ENCODE peak calls at places on chromosome 1, in eight cellular contexts. R is HL-60; D is T-helper 22 cell; L is RCC 7860; W is fibroblast of the aortic adventitia; U is activated T-helper 1 cell treated with Interleukin-2 at 50 U/mL for 16 hours; S is CD4-positive, alpha-beta T cell; O is stimulated activated CD4-positive, alpha-beta T cell treated with anti-CD3 and anti-CD28 coated beads, Interleukin-4, amount 100 ng/mL, for 1 hour. Z is an unnamed sample.

GRCh38 chr1:44154665-44155064 is 13.2 kb upstream of the KLF18 start:
- DNase-seq in R (no peak), D (no peak), L (no peak), W (no peak), U (no peak), S (no peak), O (no peak), Z (no peak)

GRCh38 chr1:41919131-41919530 is 409 bp upstream of the HIVEP3 start:
- DNase-seq in R (no peak), D (no peak), L (no peak), W (no peak), U (no peak), S (no peak), O (no peak), Z (no peak)

GRCh38 chr1:168320805-168321577 is 40.3 kb downstream of the TBX19 start:
- DNase-seq in R (no peak), D (no peak), L (peak), W (peak), U (no peak), S (no peak), O (no peak), Z (peak)

GRCh38 chr1:150876111-150876434 is 326 bp downstream of the ARNT start:
- DNase-seq in R (peak), D (no peak), L (peak), W (peak), U (no peak), S (no peak), O (no peak), Z (peak)

GRCh38 chr1:25343872-25344271 is 5.7 kb downstream of the TMEM50A start:
- DNase-seq in R (no peak), D (no peak), L (peak), W (peak), U (no peak), S (no peak), O (no peak), Z (peak)

GRCh38 chr1:47555307-47555706 is 117.5 kb downstream of the FOXD2 start:
- DNase-seq in R (no peak), D (no peak), L (peak), W (no peak), U (no peak), S (no peak), O (no peak), Z (no peak)

GRCh38 chr1:43872280-43872679 is 61.3 kb upstream of the ARTN start:
- DNase-seq in R (peak), D (no peak), L (no peak), W (no peak), U (no peak), S (no peak), O (no peak), Z (no peak)

GRCh38 chr1:207888647-207889046 is 22.3 kb downstream of the CD34 start:
- DNase-seq in R (no peak), D (no peak), L (no peak), W (no peak), U (no peak), S (no peak), O (no peak), Z (peak)

GRCh38 chr1:43653339-43653738 is 3.4 kb downstream of the KDM4A start:
- DNase-seq in R (peak), D (no peak), L (no peak), W (peak), U (no peak), S (no peak), O (no peak), Z (peak)

GRCh38 chr1:87150143-87150542 is 178.5 kb upstream of the LMO4 start:
- DNase-seq in R (no peak), D (no peak), L (no peak), W (no peak), U (no peak), S (no peak), O (no peak), Z (no peak)

GRCh38 chr1:228760962-228761361 is 25.7 kb downstream of the RHOU start:
- DNase-seq in R (no peak), D (no peak), L (no peak), W (no peak), U (no peak), S (no peak), O (no peak), Z (no peak)

GRCh38 chr1:80375662-80376061 is 1369.1 kb upstream of the ADGRL4 start:
- DNase-seq in R (no peak), D (no peak), L (peak), W (peak), U (no peak), S (no peak), O (no peak), Z (peak)

GRCh38 chr1:221712776-221713431 is 29.0 kb downstream of the DUSP10 start:
- DNase-seq in R (peak), D (peak), L (no peak), W (no peak), U (peak), S (peak), O (peak), Z (no peak)

GRCh38 chr1:157691285-157691920 is 9.2 kb downstream of the FCRL3 start:
- DNase-seq in R (peak), D (no peak), L (peak), W (peak), U (no peak), S (no peak), O (no peak), Z (peak)

GRCh38 chr1:155006601-155007101 is 4.0 kb downstream of the ZBTB7B start:
- DNase-seq in R (peak), D (no peak), L (no peak), W (peak), U (no peak), S (no peak), O (no peak), Z (peak)

GRCh38 chr1:179817056-179817455 is 60.5 kb downstream of the TOR1AIP2 start:
- DNase-seq in R (no peak), D (no peak), L (no peak), W (no peak), U (no peak), S (no peak), O (no peak), Z (no peak)

GRCh38 chr1:112251766-112252506 is 144.1 kb upstream of the CTTNBP2NL start:
- DNase-seq in R (no peak), D (no peak), L (peak), W (peak), U (no peak), S (no peak), O (no peak), Z (peak)

GRCh38 chr1:188302746-188303145 is 1474.0 kb downstream of the PLA2G4A start:
- DNase-seq in R (no peak), D (no peak), L (no peak), W (no peak), U (no peak), S (no peak), O (no peak), Z (no peak)

GRCh38 chr1:116581323-116581885 is 10.6 kb upstream of the CD58 start:
- DNase-seq in R (no peak), D (no peak), L (no peak), W (no peak), U (no peak), S (no peak), O (no peak), Z (no peak)

GRCh38 chr1:45230537-45230936 is 24.1 kb upstream of the ZSWIM5 start:
- DNase-seq in R (no peak), D (no peak), L (no peak), W (no peak), U (no peak), S (peak), O (no peak), Z (no peak)

GRCh38 chr1:22341791-22342605 is 109.7 kb upstream of the ZBTB40 start:
- DNase-seq in R (no peak), D (no peak), L (no peak), W (peak), U (no peak), S (no peak), O (no peak), Z (peak)

GRCh38 chr1:59007820-59008598 is 224.2 kb upstream of the JUN start:
- DNase-seq in R (no peak), D (no peak), L (no peak), W (peak), U (no peak), S (no peak), O (no peak), Z (no peak)

GRCh38 chr1:1799716-1800115 is 21.4 kb upstream of the NADK start:
- DNase-seq in R (no peak), D (no peak), L (no peak), W (no peak), U (no peak), S (no peak), O (no peak), Z (no peak)

GRCh38 chr1:75342799-75343198 is 208.6 kb downstream of the LHX8 start:
- DNase-seq in R (no peak), D (no peak), L (no peak), W (no peak), U (no peak), S (no peak), O (no peak), Z (no peak)

GRCh38 chr1:182857212-182857611 is 18.1 kb downstream of the DHX9 start:
- DNase-seq in R (no peak), D (no peak), L (no peak), W (no peak), U (no peak), S (no peak), O (no peak), Z (no peak)

GRCh38 chr1:27258598-27258997 is 24.2 kb downstream of the WDTC1 start:
- DNase-seq in R (no peak), D (no peak), L (no peak), W (no peak), U (no peak), S (no peak), O (no peak), Z (no peak)

GRCh38 chr1:201450721-201451291 is 18.2 kb downstream of the PHLDA3 start:
- DNase-seq in R (no peak), D (no peak), L (peak), W (peak), U (no peak), S (no peak), O (no peak), Z (peak)

GRCh38 chr1:236280438-236281285 is 1.1 kb downstream of the ERO1B start:
- DNase-seq in R (peak), D (no peak), L (no peak), W (no peak), U (peak), S (peak), O (peak), Z (no peak)

GRCh38 chr1:3821004-3821933 is 25.0 kb upstream of the LRRC47 start:
- DNase-seq in R (no peak), D (no peak), L (no peak), W (no peak), U (no peak), S (no peak), O (no peak), Z (no peak)